ENCODE peak calls at places on chromosome 9, in seven cellular contexts. F is cardiac fibroblast, K is tibial nerve, H is heart left ventricle, C is MCF 10A, D is A549, O is upper lobe of right lung. B is an unnamed sample.

GRCh38 chr9:3746296-3747275 is 220.8 kb upstream of the RFX3 start:
- DNase-seq in O (no peak), F (peak; percentile 65), D (peak; percentile 46), C (peak; percentile 92), K (no peak), H (no peak), B (no peak)

GRCh38 chr9:127919253-127919815 is 2.5 kb upstream of the ST6GALNAC4 start:
- DNase-seq in C (peak; percentile 100), F (peak; percentile 98), O (peak; percentile 92), H (peak; percentile 75), K (peak; percentile 86), D (peak; percentile 98), B (no peak)

GRCh38 chr9:91114450-91114849 is 247.3 kb downstream of the AUH start:
- DNase-seq in C (no peak), D (no peak), K (no peak), O (no peak), H (no peak), F (no peak), B (no peak)

GRCh38 chr9:83043583-83043982 is 19.4 kb downstream of the RASEF start:
- DNase-seq in C (no peak), H (no peak), D (no peak), O (no peak), F (no peak), K (no peak), B (no peak)

GRCh38 chr9:91419222-91420191 is 4.1 kb downstream of the NFIL3 start:
- DNase-seq in O (peak; percentile 68), K (no peak), C (peak; percentile 96), D (peak; percentile 62), H (peak; percentile 18), F (peak; percentile 94), B (no peak)

GRCh38 chr9:129995409-129996160 is 47.4 kb downstream of the FNBP1 start:
- DNase-seq in D (no peak), C (peak; percentile 78), F (peak; percentile 42), K (no peak), O (no peak), H (no peak), B (no peak)

GRCh38 chr9:38048319-38048969 is 20.6 kb downstream of the SHB start:
- DNase-seq in H (no peak), K (no peak), O (no peak), D (no peak), F (peak; percentile 68), C (peak; percentile 80), B (no peak)

GRCh38 chr9:123399803-123400378 is 43.9 kb downstream of the CRB2 start:
- DNase-seq in H (no peak), K (no peak), D (peak; percentile 65), F (no peak), C (no peak), O (no peak), B (no peak)

GRCh38 chr9:111533099-111533785 is 8.3 kb downstream of the ZNF483 start:
- DNase-seq in D (no peak), C (no peak), H (no peak), O (no peak), K (no peak), F (peak; percentile 26), B (no peak)

GRCh38 chr9:136785956-136786355 is 5.2 kb upstream of the TMEM141 start:
- DNase-seq in C (no peak), K (no peak), O (no peak), H (no peak), F (no peak), D (no peak), B (no peak)

GRCh38 chr9:136782452-136782851 is 8.7 kb upstream of the TMEM141 start:
- DNase-seq in C (no peak), F (no peak), O (no peak), H (no peak), D (no peak), K (no peak), B (no peak)

GRCh38 chr9:136786451-136786850 is 4.7 kb upstream of the TMEM141 start:
- DNase-seq in F (no peak), H (no peak), K (no peak), O (peak; percentile 50), C (no peak), D (no peak), B (no peak)

GRCh38 chr9:136784997-136785361 is 6.2 kb upstream of the TMEM141 start:
- DNase-seq in K (no peak), O (no peak), F (no peak), C (no peak), D (no peak), H (no peak), B (no peak)

GRCh38 chr9:136784249-136784996 is 6.7 kb upstream of the TMEM141 start:
- DNase-seq in O (no peak), K (no peak), H (no peak), D (peak; percentile 51), F (peak; percentile 48), C (peak; percentile 46), B (no peak)
- TF ChIP-seq CTCF in O (peak; percentile 60), K (peak; percentile 64), H (peak; percentile 59), D (peak; percentile 66), F (peak; percentile 20), C (peak; percentile 71), B (no peak)

DNA sequence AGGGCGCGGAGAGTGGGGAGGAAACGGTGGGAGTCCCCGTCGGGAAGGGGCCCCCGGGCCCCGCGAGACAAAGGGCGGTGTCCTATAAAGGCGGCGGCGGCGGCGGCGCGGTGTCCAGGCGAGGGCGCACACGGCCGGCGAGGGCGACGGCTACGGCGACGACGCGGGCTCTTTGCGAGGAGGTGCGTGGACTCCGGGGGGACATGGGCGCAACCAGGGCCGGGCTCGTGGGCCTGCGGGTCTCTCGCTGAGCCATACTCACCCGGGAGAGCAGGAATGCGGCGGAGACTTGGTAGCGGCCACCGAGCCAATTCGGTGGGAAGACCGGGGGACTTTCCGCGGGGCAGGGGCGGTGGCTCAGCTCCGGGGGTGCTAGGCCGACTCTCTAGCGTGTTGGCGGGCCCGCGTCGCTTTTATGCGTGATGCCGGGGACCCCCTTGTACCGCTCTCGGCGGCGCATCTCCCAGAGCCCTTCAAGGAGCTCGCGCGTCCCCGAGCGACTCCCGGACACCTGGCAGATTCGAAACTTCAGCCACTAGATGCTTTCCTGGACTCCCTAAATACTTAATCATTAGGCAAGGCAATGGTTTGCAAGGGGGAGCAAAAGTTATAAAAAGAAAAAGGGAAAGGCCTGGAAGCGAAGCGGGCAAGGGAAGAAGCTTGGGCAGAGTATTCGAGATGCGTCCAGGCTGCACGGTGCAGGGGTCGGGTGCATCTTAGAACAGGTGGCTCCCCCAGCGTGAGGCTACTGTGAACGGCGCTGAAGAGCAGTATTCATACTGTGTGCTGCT is 5.9 kb upstream of the TAL2 start:
- DNase-seq in H (peak; percentile 8), K (no peak), D (peak; percentile 49), C (peak; percentile 33), O (no peak), F (no peak), B (peak; percentile 31)
- TF ChIP-seq CTCF in H (peak; percentile 60), K (no peak), D (peak; percentile 44), C (no peak), O (no peak), F (no peak), B (no peak)

GRCh38 chr9:132671620-132672412 is 1.6 kb downstream of the GTF3C4 start:
- DNase-seq in C (peak; percentile 10), F (no peak), O (no peak), K (no peak), H (no peak), D (no peak), B (no peak)

GRCh38 chr9:132669329-132669635 is 501 bp downstream of the DDX31 start:
- DNase-seq in C (no peak), F (no peak), O (no peak), K (no peak), D (no peak), H (no peak), B (no peak)

GRCh38 chr9:132670359-132670815 is at the start of gene GTF3C4:
- DNase-seq in O (peak; percentile 94), F (peak; percentile 83), K (peak; percentile 76), H (peak; percentile 89), D (peak; percentile 69), C (no peak), B (no peak)

GRCh38 chr9:132670816-132671371 is 630 bp downstream of the GTF3C4 start:
- DNase-seq in K (no peak), C (peak; percentile 25), O (peak; percentile 66), D (peak; percentile 38), F (peak; percentile 26), H (peak; percentile 6), B (peak; percentile 59)

DNA sequence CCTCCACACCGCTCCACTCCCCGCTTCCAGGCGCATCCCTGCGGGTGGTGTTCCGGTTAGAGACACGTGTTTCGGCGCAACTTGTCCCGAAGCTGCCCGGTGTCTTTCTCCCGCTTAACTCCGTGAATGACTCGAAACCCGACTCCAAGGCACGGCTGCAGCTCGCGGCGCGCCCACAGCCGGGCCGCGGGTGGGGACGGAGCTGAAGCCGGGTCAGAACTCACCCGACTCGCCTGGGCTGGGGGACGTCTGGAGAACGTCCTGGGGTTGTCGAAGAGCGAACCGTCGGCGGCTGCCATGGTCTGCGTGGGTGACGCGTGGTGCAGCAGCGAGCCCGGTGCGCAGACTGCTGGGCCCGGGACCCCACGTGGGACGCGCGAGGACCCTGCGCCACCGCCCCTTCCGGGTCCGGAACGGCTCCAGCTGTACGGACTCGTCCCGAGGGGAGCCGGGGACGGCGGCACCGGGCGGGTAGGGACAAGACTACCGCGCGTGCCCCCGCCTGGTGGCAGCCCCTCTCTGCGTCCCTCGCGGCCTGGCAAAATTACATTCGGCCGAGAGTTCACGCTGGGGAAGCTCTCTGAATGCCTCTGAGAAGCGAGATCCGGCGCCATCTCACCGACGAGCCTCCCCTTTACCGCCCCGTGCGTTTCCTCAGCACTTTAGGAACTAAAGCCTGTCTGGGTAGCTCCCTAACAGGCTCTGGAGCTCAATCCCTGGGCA is at the start of gene DDX31:
- DNase-seq in D (peak; percentile 80), H (peak; percentile 87), O (peak; percentile 95), F (peak; percentile 85), K (peak; percentile 59), C (peak; percentile 77), B (peak; percentile 87)
- TF ChIP-seq CTCF in D (no peak), H (no peak), O (peak; percentile 11), F (no peak), K (no peak), C (no peak), B (no peak)

GRCh38 chr9:116488373-116488772 is 198.7 kb upstream of the TRIM32 start:
- DNase-seq in D (no peak), K (no peak), O (no peak), F (no peak), H (no peak), C (no peak), B (no peak)

GRCh38 chr9:116491659-116492058 is 195.4 kb upstream of the TRIM32 start:
- DNase-seq in F (no peak), K (no peak), D (no peak), H (no peak), C (no peak), O (no peak), B (no peak)

GRCh38 chr9:116493183-116493582 is 193.9 kb upstream of the TRIM32 start:
- DNase-seq in O (no peak), H (no peak), K (no peak), C (no peak), F (no peak), D (no peak), B (no peak)

GRCh38 chr9:116490321-116490720 is 196.8 kb upstream of the TRIM32 start:
- DNase-seq in F (peak; percentile 26), H (no peak), K (no peak), D (no peak), C (peak; percentile 30), O (no peak), B (no peak)

GRCh38 chr9:116491219-116491618 is 195.9 kb upstream of the TRIM32 start:
- DNase-seq in C (no peak), O (no peak), D (no peak), K (no peak), H (no peak), F (peak; percentile 27), B (no peak)
- TF ChIP-seq CTCF in C (no peak), O (no peak), D (no peak), K (no peak), H (peak; percentile 10), F (no peak), B (no peak)

B was measured in activated B cell treated with CpG ODN at 0.5 μM for 24 hours.